ENCODE peak calls at places on chromosomes 1 and 21, in five cellular contexts. T, Y, K, Q and Z are unnamed samples.

GRCh38 chr21:36584980-36585940 is 105.3 kb upstream of the CLDN14 start:
- DNase-seq in T (no peak), Y (no peak), K (no peak), Q (no peak), Z (no peak)

GRCh38 chr21:33839167-33839716 is 76.4 kb downstream of the ATP5PO start:
- DNase-seq in T (no peak), Y (peak; percentile 55), K (no peak), Q (no peak), Z (no peak)

GRCh38 chr1:39189592-39190041 is 14.9 kb upstream of the MACF1 start:
- DNase-seq in T (no peak), Y (no peak), K (no peak), Q (no peak), Z (peak; percentile 76)

GRCh38 chr1:203197625-203198024 is 11.1 kb upstream of the CHI3L1 start:
- DNase-seq in T (peak; percentile 83), Y (no peak), K (no peak), Q (peak; percentile 39), Z (peak; percentile 91)

GRCh38 chr21:43188712-43189151 is 19.9 kb downstream of the CRYAA start:
- DNase-seq in T (no peak), Y (no peak), K (no peak), Q (no peak), Z (peak; percentile 21)

GRCh38 chr1:57590978-57591377 is 167.1 kb upstream of the DAB1 start:
- DNase-seq in T (no peak), Y (no peak), K (no peak), Q (no peak), Z (no peak)

GRCh38 chr1:21290546-21290944 is 282 bp upstream of the ECE1 start:
- DNase-seq in T (no peak), Y (no peak), K (no peak), Q (no peak), Z (peak; percentile 30)

GRCh38 chr21:36028127-36029069 is 31.9 kb downstream of the SETD4 start:
- DNase-seq in T (peak; percentile 71), Y (no peak), K (peak; percentile 64), Q (no peak), Z (peak; percentile 71)

GRCh38 chr1:162305969-162306368 is 70.7 kb downstream of the SPATA46 start:
- DNase-seq in T (peak; percentile 38), Y (no peak), K (no peak), Q (no peak), Z (peak; percentile 53)